ENCODE peak calls at places on chromosomes 6 and 20, in ten cellular contexts. One of them, this sample, is unnamed.

GRCh38 chr6:148064406-148065134 is 278.1 kb upstream of the SASH1 start:
- DNase-seq in upper lobe of left lung: no peak
- DNase-seq in upper lobe of right lung: no peak
- DNase-seq in hepatocyte: peak; percentile 34
- DNase-seq in body of pancreas: no peak
- DNase-seq in H1: no peak
- DNase-seq in HCT116: no peak
- DNase-seq in mammary epithelial cell: peak; percentile 34
- DNase-seq in stomach: no peak
- DNase-seq in heart left ventricle: peak; percentile 6
- DNase-seq in this sample: no peak

GRCh38 chr6:3542032-3542640 is 85.3 kb upstream of the SLC22A23 start:
- DNase-seq in H1: no peak
- DNase-seq in upper lobe of right lung: no peak
- DNase-seq in stomach: no peak
- DNase-seq in heart left ventricle: no peak
- DNase-seq in upper lobe of left lung: no peak
- DNase-seq in hepatocyte: no peak
- DNase-seq in HCT116: no peak
- DNase-seq in body of pancreas: no peak
- DNase-seq in mammary epithelial cell: no peak
- DNase-seq in this sample: no peak

GRCh38 chr6:111669326-111669725 is 63.6 kb upstream of the TRAF3IP2 start:
- DNase-seq in body of pancreas: no peak
- DNase-seq in HCT116: no peak
- DNase-seq in heart left ventricle: no peak
- DNase-seq in hepatocyte: no peak
- DNase-seq in upper lobe of right lung: no peak
- DNase-seq in stomach: no peak
- DNase-seq in upper lobe of left lung: no peak
- DNase-seq in mammary epithelial cell: no peak
- DNase-seq in H1: no peak
- DNase-seq in this sample: no peak

GRCh38 chr20:24109537-24109936 is 121.0 kb upstream of the GGTLC1 start:
- DNase-seq in mammary epithelial cell: no peak
- DNase-seq in HCT116: no peak
- DNase-seq in upper lobe of right lung: no peak
- DNase-seq in upper lobe of left lung: no peak
- DNase-seq in stomach: no peak
- DNase-seq in hepatocyte: no peak
- DNase-seq in heart left ventricle: no peak
- DNase-seq in H1: no peak
- DNase-seq in body of pancreas: no peak
- DNase-seq in this sample: no peak

GRCh38 chr6:148200302-148200701 is 142.3 kb upstream of the SASH1 start:
- DNase-seq in body of pancreas: peak; percentile 57
- DNase-seq in heart left ventricle: no peak
- DNase-seq in HCT116: no peak
- DNase-seq in hepatocyte: no peak
- DNase-seq in H1: no peak
- DNase-seq in upper lobe of right lung: no peak
- DNase-seq in mammary epithelial cell: no peak
- DNase-seq in upper lobe of left lung: peak; percentile 37
- DNase-seq in stomach: peak; percentile 68
- DNase-seq in this sample: no peak

GRCh38 chr20:46423882-46424482 is 17.6 kb upstream of the ELMO2 start:
- DNase-seq in hepatocyte: no peak
- DNase-seq in upper lobe of right lung: no peak
- DNase-seq in upper lobe of left lung: no peak
- DNase-seq in body of pancreas: no peak
- DNase-seq in mammary epithelial cell: peak; percentile 38
- DNase-seq in H1: no peak
- DNase-seq in stomach: no peak
- DNase-seq in HCT116: no peak
- DNase-seq in heart left ventricle: no peak
- DNase-seq in this sample: no peak

GRCh38 chr6:166924531-166924930 is 31.8 kb downstream of the RNASET2 start:
- DNase-seq in upper lobe of left lung: no peak
- DNase-seq in HCT116: no peak
- DNase-seq in heart left ventricle: no peak
- DNase-seq in H1: no peak
- DNase-seq in stomach: no peak
- DNase-seq in upper lobe of right lung: no peak
- DNase-seq in body of pancreas: no peak
- DNase-seq in mammary epithelial cell: no peak
- DNase-seq in hepatocyte: no peak
- DNase-seq in this sample: no peak

GRCh38 chr6:98977606-98978292 is 30.0 kb upstream of the FBXL4 start:
- DNase-seq in hepatocyte: no peak
- DNase-seq in heart left ventricle: no peak
- DNase-seq in body of pancreas: no peak
- DNase-seq in upper lobe of right lung: no peak
- DNase-seq in H1: no peak
- DNase-seq in mammary epithelial cell: no peak
- DNase-seq in HCT116: no peak
- DNase-seq in stomach: no peak
- DNase-seq in upper lobe of left lung: no peak
- DNase-seq in this sample: no peak

GRCh38 chr6:44223471-44224153 is at the start of gene SLC29A1:
- DNase-seq in body of pancreas: peak; percentile 77
- DNase-seq in upper lobe of right lung: peak; percentile 91
- DNase-seq in H1: no peak
- DNase-seq in hepatocyte: peak; percentile 83
- DNase-seq in stomach: peak; percentile 76
- DNase-seq in heart left ventricle: peak; percentile 85
- DNase-seq in upper lobe of left lung: peak; percentile 79
- DNase-seq in HCT116: no peak
- DNase-seq in mammary epithelial cell: peak; percentile 48
- DNase-seq in this sample: peak; percentile 90

GRCh38 chr6:31545291-31545690 is 1.1 kb downstream of the ATP6V1G2 start:
- DNase-seq in mammary epithelial cell: no peak
- DNase-seq in hepatocyte: no peak
- DNase-seq in body of pancreas: no peak
- DNase-seq in heart left ventricle: no peak
- DNase-seq in HCT116: no peak
- DNase-seq in H1: no peak
- DNase-seq in upper lobe of left lung: no peak
- DNase-seq in stomach: no peak
- DNase-seq in upper lobe of right lung: no peak
- DNase-seq in this sample: no peak

DNA sequence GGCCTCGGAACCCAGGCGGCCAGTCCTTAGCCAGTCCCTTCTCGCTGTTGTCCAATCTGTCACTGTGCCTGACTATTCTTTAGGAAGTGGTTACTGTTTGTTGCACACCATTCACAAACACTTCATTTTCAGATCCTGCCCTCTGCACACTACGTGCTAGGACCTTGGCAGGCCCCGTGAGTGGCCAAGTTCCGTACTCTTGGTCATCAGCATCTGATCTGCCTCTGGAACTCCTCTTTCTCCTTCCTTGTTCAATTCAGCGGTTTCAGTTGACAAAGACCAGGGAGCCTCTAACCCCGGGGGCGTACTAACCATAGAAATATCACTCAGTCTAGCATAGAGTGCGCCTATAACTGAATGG is 137.3 kb downstream of the LY86 start:
- DNase-seq in body of pancreas: no peak
- DNase-seq in HCT116: no peak
- DNase-seq in upper lobe of left lung: peak; percentile 60
- DNase-seq in stomach: no peak
- DNase-seq in hepatocyte: no peak
- DNase-seq in upper lobe of right lung: peak; percentile 77
- DNase-seq in H1: no peak
- DNase-seq in mammary epithelial cell: no peak
- DNase-seq in heart left ventricle: no peak
- DNase-seq in this sample: no peak
- H3K27ac ChIP-seq in body of pancreas: peak overlapping the region; percentile 87
- H3K27ac ChIP-seq in HCT116: no peak overlapping the region
- H3K27ac ChIP-seq in upper lobe of left lung: peak overlapping the region; percentile 87
- H3K27ac ChIP-seq in stomach: peak overlapping the region; percentile 88
- H3K27ac ChIP-seq in hepatocyte: peak overlapping the region; percentile 91
- H3K27ac ChIP-seq in upper lobe of right lung: peak overlapping the region; percentile 93
- H3K27ac ChIP-seq in H1: no peak overlapping the region
- H3K27ac ChIP-seq in mammary epithelial cell: no peak overlapping the region
- H3K27ac ChIP-seq in heart left ventricle: peak overlapping the region; percentile 87
- H3K27ac ChIP-seq in this sample: peak overlapping the region; percentile 93

GRCh38 chr6:158608221-158608620 is 36.3 kb downstream of the DYNLT1 start:
- DNase-seq in HCT116: no peak
- DNase-seq in hepatocyte: no peak
- DNase-seq in mammary epithelial cell: no peak
- DNase-seq in body of pancreas: no peak
- DNase-seq in upper lobe of right lung: no peak
- DNase-seq in stomach: no peak
- DNase-seq in upper lobe of left lung: no peak
- DNase-seq in H1: no peak
- DNase-seq in heart left ventricle: no peak
- DNase-seq in this sample: no peak

GRCh38 chr6:158610319-158610968 is 34.1 kb downstream of the DYNLT1 start:
- DNase-seq in mammary epithelial cell: no peak
- DNase-seq in HCT116: no peak
- DNase-seq in body of pancreas: no peak
- DNase-seq in H1: no peak
- DNase-seq in stomach: no peak
- DNase-seq in hepatocyte: no peak
- DNase-seq in upper lobe of right lung: peak; percentile 47
- DNase-seq in heart left ventricle: no peak
- DNase-seq in upper lobe of left lung: no peak
- DNase-seq in this sample: no peak

GRCh38 chr6:158609455-158610155 is 34.9 kb downstream of the DYNLT1 start:
- DNase-seq in upper lobe of right lung: no peak
- DNase-seq in H1: no peak
- DNase-seq in hepatocyte: no peak
- DNase-seq in stomach: no peak
- DNase-seq in heart left ventricle: no peak
- DNase-seq in upper lobe of left lung: no peak
- DNase-seq in body of pancreas: no peak
- DNase-seq in HCT116: no peak
- DNase-seq in mammary epithelial cell: no peak
- DNase-seq in this sample: no peak

GRCh38 chr6:158611039-158611438 is 33.5 kb downstream of the DYNLT1 start:
- DNase-seq in upper lobe of right lung: no peak
- DNase-seq in HCT116: no peak
- DNase-seq in upper lobe of left lung: no peak
- DNase-seq in heart left ventricle: no peak
- DNase-seq in H1: no peak
- DNase-seq in body of pancreas: no peak
- DNase-seq in stomach: no peak
- DNase-seq in mammary epithelial cell: no peak
- DNase-seq in hepatocyte: no peak
- DNase-seq in this sample: no peak

DNA sequence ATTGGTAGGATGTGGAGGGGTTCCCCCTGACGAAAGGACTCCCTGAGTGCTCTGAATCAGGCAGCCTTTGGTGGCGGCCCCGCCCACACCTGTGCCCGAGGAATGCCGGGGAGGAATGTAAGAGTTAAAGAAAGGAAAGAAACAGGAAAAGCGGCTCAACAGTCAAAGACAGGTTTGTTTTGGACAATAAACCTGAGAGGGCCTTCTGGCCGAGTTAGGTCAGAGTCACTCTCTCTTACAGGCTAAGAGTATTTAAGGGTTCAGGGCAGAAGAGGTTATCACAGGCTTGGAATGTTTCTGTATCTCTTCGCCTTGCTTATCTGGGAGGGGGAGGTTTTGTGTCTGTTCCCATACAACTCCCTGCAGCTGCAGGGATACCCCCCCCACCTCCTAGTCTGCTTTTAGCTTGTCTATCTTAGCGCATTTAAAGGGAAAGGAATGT is 32.9 kb downstream of the DYNLT1 start:
- DNase-seq in heart left ventricle: no peak
- DNase-seq in hepatocyte: peak; percentile 73
- DNase-seq in H1: peak; percentile 69
- DNase-seq in HCT116: no peak
- DNase-seq in upper lobe of right lung: peak; percentile 76
- DNase-seq in stomach: peak; percentile 25
- DNase-seq in upper lobe of left lung: peak; percentile 64
- DNase-seq in body of pancreas: peak; percentile 15
- DNase-seq in mammary epithelial cell: peak; percentile 40
- DNase-seq in this sample: no peak
- H3K27ac ChIP-seq in heart left ventricle: no peak overlapping the region
- H3K27ac ChIP-seq in hepatocyte: peak overlapping the region; percentile 83
- H3K27ac ChIP-seq in H1: peak overlapping the region; percentile 86
- H3K27ac ChIP-seq in HCT116: no peak overlapping the region
- H3K27ac ChIP-seq in upper lobe of right lung: peak overlapping the region; percentile 4
- H3K27ac ChIP-seq in stomach: no peak overlapping the region
- H3K27ac ChIP-seq in upper lobe of left lung: peak overlapping the region; percentile 2
- H3K27ac ChIP-seq in body of pancreas: peak overlapping the region; percentile 10
- H3K27ac ChIP-seq in mammary epithelial cell: no peak overlapping the region
- H3K27ac ChIP-seq in this sample: no peak overlapping the region

GRCh38 chr6:1636272-1636825 is 26.6 kb downstream of the FOXC1 start:
- DNase-seq in body of pancreas: no peak
- DNase-seq in mammary epithelial cell: no peak
- DNase-seq in HCT116: no peak
- DNase-seq in stomach: no peak
- DNase-seq in H1: no peak
- DNase-seq in upper lobe of left lung: no peak
- DNase-seq in heart left ventricle: no peak
- DNase-seq in upper lobe of right lung: no peak
- DNase-seq in hepatocyte: no peak
- DNase-seq in this sample: no peak

GRCh38 chr6:1631251-1631650 is 21.5 kb downstream of the FOXC1 start:
- DNase-seq in upper lobe of left lung: no peak
- DNase-seq in stomach: no peak
- DNase-seq in body of pancreas: no peak
- DNase-seq in heart left ventricle: no peak
- DNase-seq in HCT116: peak; percentile 31
- DNase-seq in upper lobe of right lung: no peak
- DNase-seq in hepatocyte: no peak
- DNase-seq in mammary epithelial cell: no peak
- DNase-seq in H1: no peak
- DNase-seq in this sample: no peak

GRCh38 chr6:1635305-1636010 is 25.7 kb downstream of the FOXC1 start:
- DNase-seq in stomach: no peak
- DNase-seq in upper lobe of right lung: no peak
- DNase-seq in H1: no peak
- DNase-seq in hepatocyte: no peak
- DNase-seq in upper lobe of left lung: no peak
- DNase-seq in HCT116: no peak
- DNase-seq in heart left ventricle: no peak
- DNase-seq in body of pancreas: no peak
- DNase-seq in mammary epithelial cell: no peak
- DNase-seq in this sample: no peak

GRCh38 chr6:1633366-1634021 is 23.8 kb downstream of the FOXC1 start:
- DNase-seq in mammary epithelial cell: no peak
- DNase-seq in body of pancreas: no peak
- DNase-seq in H1: no peak
- DNase-seq in upper lobe of left lung: no peak
- DNase-seq in HCT116: no peak
- DNase-seq in stomach: no peak
- DNase-seq in hepatocyte: no peak
- DNase-seq in upper lobe of right lung: no peak
- DNase-seq in heart left ventricle: no peak
- DNase-seq in this sample: no peak

GRCh38 chr6:1634081-1634480 is 24.4 kb downstream of the FOXC1 start:
- DNase-seq in heart left ventricle: no peak
- DNase-seq in H1: no peak
- DNase-seq in hepatocyte: no peak
- DNase-seq in body of pancreas: no peak
- DNase-seq in upper lobe of left lung: no peak
- DNase-seq in HCT116: no peak
- DNase-seq in mammary epithelial cell: no peak
- DNase-seq in stomach: no peak
- DNase-seq in upper lobe of right lung: no peak
- DNase-seq in this sample: no peak
- H3K27ac ChIP-seq in heart left ventricle: no peak overlapping the region
- H3K27ac ChIP-seq in H1: no peak overlapping the region
- H3K27ac ChIP-seq in hepatocyte: no peak overlapping the region
- H3K27ac ChIP-seq in body of pancreas: no peak overlapping the region
- H3K27ac ChIP-seq in upper lobe of left lung: no peak overlapping the region
- H3K27ac ChIP-seq in HCT116: no peak overlapping the region
- H3K27ac ChIP-seq in mammary epithelial cell: no peak overlapping the region
- H3K27ac ChIP-seq in stomach: no peak overlapping the region
- H3K27ac ChIP-seq in upper lobe of right lung: no peak overlapping the region
- H3K27ac ChIP-seq in this sample: no peak overlapping the region

GRCh38 chr20:50333131-50333530 is 142.5 kb downstream of the CEBPB start:
- DNase-seq in upper lobe of right lung: no peak
- DNase-seq in upper lobe of left lung: no peak
- DNase-seq in HCT116: no peak
- DNase-seq in stomach: no peak
- DNase-seq in heart left ventricle: no peak
- DNase-seq in H1: no peak
- DNase-seq in body of pancreas: no peak
- DNase-seq in mammary epithelial cell: no peak
- DNase-seq in hepatocyte: no peak
- DNase-seq in this sample: no peak
- H3K27ac ChIP-seq in upper lobe of right lung: no peak overlapping the region
- H3K27ac ChIP-seq in upper lobe of left lung: no peak overlapping the region
- H3K27ac ChIP-seq in HCT116: no peak overlapping the region
- H3K27ac ChIP-seq in stomach: no peak overlapping the region
- H3K27ac ChIP-seq in heart left ventricle: no peak overlapping the region
- H3K27ac ChIP-seq in H1: no peak overlapping the region
- H3K27ac ChIP-seq in body of pancreas: no peak overlapping the region
- H3K27ac ChIP-seq in mammary epithelial cell: peak overlapping the region; percentile 95
- H3K27ac ChIP-seq in hepatocyte: no peak overlapping the region
- H3K27ac ChIP-seq in this sample: no peak overlapping the region